ENCODE peak calls at places on chromosome 18, in four cellular contexts. One of them, this sample, is unnamed.

GRCh38 chr18:63074987-63075404 is 244.6 kb downstream of the BCL2 start:
- DNase-seq in sciatic nerve: peak
- DNase-seq in neural crest cell: peak
- DNase-seq in HFFc6: no peak
- DNase-seq in this sample: peak

GRCh38 chr18:13520306-13520705 is 206.1 kb downstream of the FAM210A start:
- DNase-seq in sciatic nerve: no peak
- DNase-seq in neural crest cell: no peak
- DNase-seq in HFFc6: no peak
- DNase-seq in this sample: no peak

GRCh38 chr18:13398631-13399030 is 180.1 kb downstream of the LDLRAD4 start:
- DNase-seq in sciatic nerve: no peak
- DNase-seq in neural crest cell: no peak
- DNase-seq in HFFc6: no peak
- DNase-seq in this sample: no peak

GRCh38 chr18:58449366-58449935 is 179.4 kb downstream of the ALPK2 start:
- DNase-seq in sciatic nerve: no peak
- DNase-seq in neural crest cell: no peak
- DNase-seq in HFFc6: peak
- DNase-seq in this sample: no peak

GRCh38 chr18:26405190-26405781 is 143.1 kb downstream of the KCTD1 start:
- DNase-seq in sciatic nerve: no peak
- DNase-seq in neural crest cell: no peak
- DNase-seq in HFFc6: peak
- DNase-seq in this sample: peak

GRCh38 chr18:468841-469796 is 31.4 kb downstream of the COLEC12 start:
- DNase-seq in sciatic nerve: no peak
- DNase-seq in neural crest cell: no peak
- DNase-seq in HFFc6: no peak
- DNase-seq in this sample: no peak

GRCh38 chr18:25349131-25349925 is 2.6 kb downstream of the ZNF521 start:
- DNase-seq in sciatic nerve: peak
- DNase-seq in neural crest cell: peak
- DNase-seq in HFFc6: peak
- DNase-seq in this sample: no peak

GRCh38 chr18:76450452-76450851 is 44.6 kb downstream of the ZNF516 start:
- DNase-seq in sciatic nerve: peak
- DNase-seq in neural crest cell: no peak
- DNase-seq in HFFc6: peak
- DNase-seq in this sample: no peak

GRCh38 chr18:75879196-75879595 is 451.7 kb upstream of the SMIM21 start:
- DNase-seq in sciatic nerve: no peak
- DNase-seq in neural crest cell: no peak
- DNase-seq in HFFc6: no peak
- DNase-seq in this sample: no peak

GRCh38 chr18:21650301-21650700 is 38.2 kb downstream of the SNRPD1 start:
- DNase-seq in sciatic nerve: no peak
- DNase-seq in neural crest cell: no peak
- DNase-seq in HFFc6: no peak
- DNase-seq in this sample: no peak

GRCh38 chr18:70195852-70196434 is 9.5 kb downstream of the RTTN start:
- DNase-seq in sciatic nerve: no peak
- DNase-seq in neural crest cell: no peak
- DNase-seq in HFFc6: peak
- DNase-seq in this sample: peak

GRCh38 chr18:29849145-29849544 is 1193.4 kb downstream of the DSC3 start:
- DNase-seq in sciatic nerve: no peak
- DNase-seq in neural crest cell: no peak
- DNase-seq in HFFc6: peak
- DNase-seq in this sample: peak

GRCh38 chr18:47244041-47244440 is 7.4 kb downstream of the SKOR2 start:
- DNase-seq in sciatic nerve: no peak
- DNase-seq in neural crest cell: no peak
- DNase-seq in HFFc6: no peak
- DNase-seq in this sample: no peak

GRCh38 chr18:6031442-6031841 is 136.1 kb upstream of the TMEM200C start:
- DNase-seq in sciatic nerve: no peak
- DNase-seq in neural crest cell: no peak
- DNase-seq in HFFc6: no peak
- DNase-seq in this sample: no peak

GRCh38 chr18:76803814-76804213 is 18.5 kb upstream of the ZNF236 start:
- DNase-seq in sciatic nerve: peak
- DNase-seq in neural crest cell: peak
- DNase-seq in HFFc6: peak
- DNase-seq in this sample: peak

GRCh38 chr18:47397671-47398319 is 146.3 kb upstream of the SKOR2 start:
- DNase-seq in sciatic nerve: no peak
- DNase-seq in neural crest cell: peak
- DNase-seq in HFFc6: no peak
- DNase-seq in this sample: no peak

GRCh38 chr18:8559612-8560011 is 49.6 kb upstream of the RAB12 start:
- DNase-seq in sciatic nerve: no peak
- DNase-seq in neural crest cell: no peak
- DNase-seq in HFFc6: no peak
- DNase-seq in this sample: peak

GRCh38 chr18:75249672-75250470 is 39.3 kb downstream of the TSHZ1 start:
- DNase-seq in sciatic nerve: no peak
- DNase-seq in neural crest cell: no peak
- DNase-seq in HFFc6: no peak
- DNase-seq in this sample: no peak

GRCh38 chr18:76454429-76454828 is 40.6 kb downstream of the ZNF516 start:
- DNase-seq in sciatic nerve: no peak
- DNase-seq in neural crest cell: no peak
- DNase-seq in HFFc6: no peak
- DNase-seq in this sample: no peak

GRCh38 chr18:3540805-3541548 is 91.0 kb downstream of the TGIF1 start:
- DNase-seq in sciatic nerve: no peak
- DNase-seq in neural crest cell: no peak
- DNase-seq in HFFc6: no peak
- DNase-seq in this sample: peak

GRCh38 chr18:70559446-70559845 is 270.6 kb downstream of the SOCS6 start:
- DNase-seq in sciatic nerve: no peak
- DNase-seq in neural crest cell: no peak
- DNase-seq in HFFc6: no peak
- DNase-seq in this sample: no peak

GRCh38 chr18:6920099-6920955 is 190.8 kb downstream of the ARHGAP28 start:
- DNase-seq in sciatic nerve: peak
- DNase-seq in neural crest cell: peak
- DNase-seq in HFFc6: peak
- DNase-seq in this sample: peak

GRCh38 chr18:76349067-76349715 is 145.9 kb downstream of the ZNF516 start:
- DNase-seq in sciatic nerve: peak
- DNase-seq in neural crest cell: peak
- DNase-seq in HFFc6: peak
- DNase-seq in this sample: peak

GRCh38 chr18:26089247-26090129 is 925 bp downstream of the SS18 start:
- DNase-seq in sciatic nerve: no peak
- DNase-seq in neural crest cell: no peak
- DNase-seq in HFFc6: peak
- DNase-seq in this sample: no peak

GRCh38 chr18:7177131-7177744 is 53.7 kb upstream of the LRRC30 start:
- DNase-seq in sciatic nerve: peak
- DNase-seq in neural crest cell: peak
- DNase-seq in HFFc6: peak
- DNase-seq in this sample: peak

GRCh38 chr18:70781860-70782453 is 493.1 kb downstream of the SOCS6 start:
- DNase-seq in sciatic nerve: no peak
- DNase-seq in neural crest cell: peak
- DNase-seq in HFFc6: peak
- DNase-seq in this sample: peak

GRCh38 chr18:46073474-46074331 is 1.6 kb upstream of the PSTPIP2 start:
- DNase-seq in sciatic nerve: no peak
- DNase-seq in neural crest cell: peak
- DNase-seq in HFFc6: peak
- DNase-seq in this sample: peak

GRCh38 chr18:44229693-44230108 is 451.0 kb upstream of the SETBP1 start:
- DNase-seq in sciatic nerve: peak
- DNase-seq in neural crest cell: no peak
- DNase-seq in HFFc6: no peak
- DNase-seq in this sample: peak

GRCh38 chr18:32271649-32272324 is 81.9 kb downstream of the MEP1B start:
- DNase-seq in sciatic nerve: no peak
- DNase-seq in neural crest cell: peak
- DNase-seq in HFFc6: peak
- DNase-seq in this sample: peak

GRCh38 chr18:65990944-65991708 is 240.3 kb downstream of the CDH7 start:
- DNase-seq in sciatic nerve: no peak
- DNase-seq in neural crest cell: no peak
- DNase-seq in HFFc6: no peak
- DNase-seq in this sample: no peak

GRCh38 chr18:77001041-77001440 is 131.5 kb downstream of the MBP start:
- DNase-seq in sciatic nerve: no peak
- DNase-seq in neural crest cell: no peak
- DNase-seq in HFFc6: no peak
- DNase-seq in this sample: no peak